ENCODE peak calls at places on chromosomes 5 and 9, in six cellular contexts. P is GM12865, V is uterus, U is left lung, R is brain microvascular endothelial cell, Z is cardiac muscle cell. Q is an unnamed sample.

GRCh38 chr9:72807765-72808445 is 144.9 kb downstream of the ALDH1A1 start:
- DNase-seq in P (peak; percentile 17), V (no peak), U (no peak), R (no peak), Z (peak; percentile 4), Q (no peak)

GRCh38 chr5:124842725-124843595 is 96.5 kb upstream of the ZNF608 start:
- DNase-seq in P (no peak), V (no peak), U (no peak), R (no peak), Z (peak; percentile 39), Q (no peak)

GRCh38 chr9:128636024-128636390 is 20.6 kb downstream of the DYNC2I2 start:
- DNase-seq in P (no peak), V (no peak), U (peak; percentile 89), R (no peak), Z (peak; percentile 10), Q (no peak)

GRCh38 chr9:79651251-79651795 is 79.6 kb downstream of the TLE4 start:
- DNase-seq in P (no peak), V (no peak), U (peak; percentile 79), R (no peak), Z (peak; percentile 7), Q (peak; percentile 63)

GRCh38 chr5:8848997-8849585 is 696.8 kb downstream of the SEMA5A start:
- DNase-seq in P (no peak), V (no peak), U (no peak), R (peak; percentile 92), Z (peak; percentile 51), Q (peak; percentile 73)

GRCh38 chr5:103356344-103357091 is 98.0 kb downstream of the MACIR start:
- DNase-seq in P (peak; percentile 20), V (no peak), U (no peak), R (no peak), Z (no peak), Q (no peak)

GRCh38 chr5:167207081-167207480 is 1084.4 kb upstream of the WWC1 start:
- DNase-seq in P (no peak), V (no peak), U (no peak), R (no peak), Z (peak; percentile 36), Q (no peak)

GRCh38 chr5:170053896-170054295 is 51.8 kb upstream of the FOXI1 start:
- DNase-seq in P (no peak), V (no peak), U (no peak), R (no peak), Z (peak; percentile 5), Q (no peak)

GRCh38 chr9:136694163-136694864 is 7.1 kb upstream of the AGPAT2 start:
- DNase-seq in P (peak; percentile 38), V (no peak), U (peak; percentile 94), R (no peak), Z (peak; percentile 50), Q (no peak)

GRCh38 chr9:88984543-88984883 is 6.8 kb upstream of the S1PR3 start:
- DNase-seq in P (no peak), V (no peak), U (no peak), R (no peak), Z (no peak), Q (no peak)

GRCh38 chr5:68962632-68963484 is 131.0 kb upstream of the SLC30A5 start:
- DNase-seq in P (peak; percentile 32), V (peak; percentile 86), U (no peak), R (peak; percentile 60), Z (peak; percentile 73), Q (peak; percentile 68)

GRCh38 chr5:143826909-143827514 is 15.1 kb downstream of the HMHB1 start:
- DNase-seq in P (peak; percentile 92), V (no peak), U (no peak), R (no peak), Z (no peak), Q (no peak)

GRCh38 chr5:54518146-54519082 is 855 bp downstream of the SNX18 start:
- DNase-seq in P (peak; percentile 32), V (peak; percentile 28), U (peak; percentile 94), R (no peak), Z (peak; percentile 56), Q (peak; percentile 31)

GRCh38 chr5:80097516-80097915 is 62.4 kb downstream of the THBS4 start:
- DNase-seq in P (no peak), V (no peak), U (no peak), R (no peak), Z (no peak), Q (no peak)

GRCh38 chr5:124612023-124612422 is 134.4 kb downstream of the ZNF608 start:
- DNase-seq in P (no peak), V (no peak), U (no peak), R (no peak), Z (no peak), Q (no peak)

GRCh38 chr9:68584110-68585033 is 43.7 kb upstream of the TMEM252 start:
- DNase-seq in P (peak; percentile 94), V (peak; percentile 80), U (peak; percentile 85), R (peak; percentile 66), Z (peak; percentile 93), Q (peak; percentile 75)

GRCh38 chr9:129109504-129109903 is 1.1 kb downstream of the CRAT start:
- DNase-seq in P (peak; percentile 29), V (peak; percentile 53), U (peak; percentile 57), R (no peak), Z (peak; percentile 12), Q (no peak)

GRCh38 chr9:73179594-73179993 is 27.9 kb downstream of the ANXA1 start:
- DNase-seq in P (no peak), V (no peak), U (no peak), R (no peak), Z (no peak), Q (peak; percentile 54)

GRCh38 chr5:147782053-147783028 is at the start of gene JAKMIP2:
- DNase-seq in P (peak; percentile 48), V (peak; percentile 64), U (peak; percentile 85), R (peak; percentile 2), Z (peak; percentile 76), Q (peak; percentile 94)
- H3K4me3 ChIP-seq in P (no peak within 1 kb of the TSS), V (peak within 1 kb of the TSS; percentile 27), U (no peak within 1 kb of the TSS), R (peak within 1 kb of the TSS; percentile 66), Z (peak within 1 kb of the TSS; percentile 62), Q (peak within 1 kb of the TSS; percentile 52)

DNA sequence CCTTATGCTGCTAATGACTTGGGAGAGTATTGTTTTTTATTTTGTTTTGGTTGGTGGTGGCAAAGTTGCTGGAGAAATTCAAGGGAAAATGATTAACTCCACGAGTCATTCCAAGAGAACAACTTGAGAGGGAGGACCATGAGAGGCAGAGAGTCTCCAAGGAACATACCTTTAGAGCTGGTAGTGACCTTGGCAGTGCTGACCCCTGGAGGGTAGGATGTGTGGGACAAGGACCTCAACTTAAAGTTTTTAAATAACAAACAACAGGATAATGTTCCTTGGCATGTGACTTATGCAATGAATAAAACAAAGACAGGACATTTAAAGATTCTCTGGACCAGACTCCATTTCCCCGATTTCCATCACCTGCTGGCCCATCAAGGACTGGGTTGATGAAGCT is 139.7 kb downstream of the LRRC70 start:
- DNase-seq in P (peak; percentile 6), V (no peak), U (no peak), R (no peak), Z (no peak), Q (no peak)
- TF ChIP-seq CTCF in P (no peak), V (no peak), U (no peak), R (no peak), Z (peak; percentile 2), Q (no peak)

DNA sequence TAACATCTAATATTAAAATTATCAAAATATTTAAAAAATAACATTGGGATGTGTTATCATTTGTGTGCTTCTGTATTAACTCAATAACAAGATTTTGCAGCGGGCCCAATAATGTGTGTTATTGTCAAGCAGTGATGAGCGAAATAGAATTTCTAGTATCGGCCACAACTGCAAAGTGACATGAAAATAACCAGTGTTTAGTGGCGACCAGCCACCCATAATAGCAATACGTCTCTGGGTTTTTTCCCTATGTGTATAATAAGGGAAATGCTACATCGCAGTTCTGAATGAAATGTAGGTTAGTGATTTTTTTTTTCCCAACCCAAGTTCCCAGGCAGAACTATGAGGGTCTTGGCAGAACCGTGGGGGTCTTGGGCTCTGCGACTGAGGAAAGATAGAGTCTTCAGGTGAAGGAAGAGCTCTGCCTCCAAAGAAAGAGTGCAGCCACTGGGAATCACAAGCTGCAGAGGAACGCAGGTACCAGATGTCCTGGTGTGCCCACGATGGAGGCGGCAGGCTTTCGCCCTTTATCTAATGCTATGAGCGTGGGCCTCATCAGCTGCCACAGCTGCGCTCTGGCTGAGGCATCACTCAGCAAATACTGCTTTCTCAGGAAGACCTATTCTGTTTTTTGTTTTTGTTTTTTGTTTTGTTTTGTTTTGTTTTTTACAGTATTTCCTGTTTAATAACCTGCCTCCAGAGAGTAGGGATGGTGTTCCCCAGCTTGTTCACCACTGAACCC is 235.0 kb downstream of the ROR2 start:
- DNase-seq in P (peak; percentile 54), V (no peak), U (no peak), R (no peak), Z (no peak), Q (no peak)
- H3K4me3 ChIP-seq in P (peak overlapping the region; percentile 60), V (peak overlapping the region; percentile 30), U (peak overlapping the region; percentile 9), R (peak overlapping the region; percentile 55), Z (no peak overlapping the region), Q (no peak overlapping the region)

GRCh38 chr5:5532306-5533076 is 110.0 kb downstream of the ICE1 start:
- DNase-seq in P (no peak), V (no peak), U (no peak), R (no peak), Z (no peak), Q (no peak)
- TF ChIP-seq CTCF in P (no peak), V (no peak), U (no peak), R (no peak), Z (no peak), Q (no peak)

GRCh38 chr5:153964201-153965101 is 74.3 kb downstream of the FAM114A2 start:
- DNase-seq in P (no peak), V (no peak), U (no peak), R (no peak), Z (no peak), Q (no peak)
- H3K4me3 ChIP-seq in P (no peak overlapping the region), V (no peak overlapping the region), U (no peak overlapping the region), R (peak overlapping the region; percentile 30), Z (no peak overlapping the region), Q (peak overlapping the region; percentile 2)

Q was measured in astrocyte of the spinal cord.